ENCODE peak calls at places on chromosomes 13 and 19, in four cellular contexts. V, J, O and N are unnamed samples.

GRCh38 chr13:28819748-28820098 is 416 bp upstream of the MTUS2 start:
- DNase-seq in O (no peak), J (peak), V (no peak), N (peak)

GRCh38 chr13:51768976-51769375 is 35.0 kb downstream of the DHRS12 start:
- DNase-seq in O (no peak), V (no peak), J (no peak), N (no peak)

GRCh38 chr13:23668557-23668956 is 98.3 kb downstream of the TNFRSF19 start:
- DNase-seq in V (no peak), J (no peak), O (no peak), N (no peak)

GRCh38 chr19:44540736-44541135 is 11.3 kb upstream of the CEACAM20 start:
- DNase-seq in V (no peak), O (no peak), J (no peak), N (no peak)

GRCh38 chr13:52600666-52601065 is 41.6 kb upstream of the HNRNPA1L2 start:
- DNase-seq in O (no peak), V (no peak), J (no peak), N (peak)

GRCh38 chr13:26623125-26623524 is 65.6 kb downstream of the WASF3 start:
- DNase-seq in O (no peak), J (no peak), V (no peak), N (no peak)

GRCh38 chr19:15195987-15196682 is 4.7 kb downstream of the NOTCH3 start:
- DNase-seq in O (no peak), J (no peak), V (no peak), N (no peak)

GRCh38 chr19:11735375-11735774 is 3.4 kb downstream of the ZNF823 start:
- DNase-seq in O (no peak), J (no peak), V (no peak), N (no peak)

GRCh38 chr19:39156230-39156890 is 30.8 kb downstream of the PAK4 start:
- DNase-seq in V (no peak), O (no peak), J (no peak), N (no peak)

GRCh38 chr13:108795841-108796240 is 166.4 kb downstream of the MYO16 start:
- DNase-seq in V (no peak), J (no peak), O (no peak), N (no peak)

GRCh38 chr13:32669030-32669646 is 82.9 kb downstream of the PDS5B start:
- DNase-seq in J (peak), V (no peak), O (no peak), N (peak)

GRCh38 chr19:10899171-10899653 is 27.9 kb downstream of the CARM1 start:
- DNase-seq in O (no peak), V (no peak), J (no peak), N (peak)

GRCh38 chr19:28495046-28495445 is 717.9 kb downstream of the UQCRFS1 start:
- DNase-seq in O (no peak), J (no peak), V (no peak), N (no peak)

GRCh38 chr13:50912851-50913250 is 3.3 kb downstream of the RNASEH2B start:
- DNase-seq in V (no peak), O (no peak), J (no peak), N (no peak)